ENCODE peak calls at places on chromosomes 12 and 14, in five cellular contexts. T is H1, S is HCT116, G is GM12878, O is SK-N-SH. K is an unnamed sample.

GRCh38 chr14:76131071-76131985 is 20.4 kb upstream of the GPATCH2L start:
- DNase-seq in T (no peak), S (no peak), G (no peak), O (no peak), K (no peak)

GRCh38 chr12:124745891-124746570 is 117.6 kb downstream of the SCARB1 start:
- DNase-seq in T (peak), S (peak), G (no peak), O (peak), K (peak)

GRCh38 chr12:75438052-75438754 is 42.4 kb upstream of the GLIPR1 start:
- DNase-seq in T (no peak), S (no peak), G (no peak), O (no peak), K (no peak)

GRCh38 chr12:123761841-123762714 is at the start of gene DNAH10:
- DNase-seq in T (peak), S (no peak), G (peak), O (no peak), K (no peak)

GRCh38 chr14:46058964-46059580 is 592.5 kb downstream of the RPL10L start:
- DNase-seq in T (no peak), S (no peak), G (peak), O (no peak), K (no peak)

GRCh38 chr12:49647280-49647679 is 23.9 kb downstream of the PRPF40B start:
- DNase-seq in T (no peak), S (no peak), G (no peak), O (no peak), K (no peak)

GRCh38 chr12:32399045-32399372 is 349 bp upstream of the FGD4 start:
- DNase-seq in T (no peak), S (no peak), G (no peak), O (no peak), K (no peak)

GRCh38 chr12:105451211-105451610 is 120.7 kb downstream of the C12orf75 start:
- DNase-seq in T (no peak), S (no peak), G (no peak), O (no peak), K (no peak)

GRCh38 chr12:101207086-101207780 is 2.8 kb downstream of the SLC5A8 start:
- DNase-seq in T (no peak), S (no peak), G (no peak), O (no peak), K (no peak)

GRCh38 chr12:26156996-26157395 is 32.2 kb upstream of the BHLHE41 start:
- DNase-seq in T (no peak), S (no peak), G (no peak), O (no peak), K (no peak)

GRCh38 chr12:76471579-76471978 is 88.0 kb downstream of the OSBPL8 start:
- DNase-seq in T (no peak), S (no peak), G (no peak), O (no peak), K (no peak)

GRCh38 chr12:19945559-19946485 is 422.5 kb upstream of the PDE3A start:
- DNase-seq in T (no peak), S (no peak), G (no peak), O (peak), K (no peak)

GRCh38 chr12:76020731-76021672 is 10.6 kb downstream of the PHLDA1 start:
- DNase-seq in T (no peak), S (peak), G (peak), O (no peak), K (no peak)

GRCh38 chr12:19239616-19240234 is 110.2 kb downstream of the PLEKHA5 start:
- DNase-seq in T (no peak), S (no peak), G (no peak), O (no peak), K (no peak)

GRCh38 chr14:104393199-104393897 is 186.2 kb upstream of the C14orf180 start:
- DNase-seq in T (no peak), S (no peak), G (no peak), O (peak), K (no peak)

GRCh38 chr14:55122441-55122986 is 6.5 kb upstream of the LGALS3 start:
- DNase-seq in T (no peak), S (no peak), G (no peak), O (peak), K (peak)

GRCh38 chr12:31728289-31728916 is 418 bp downstream of the AMN1 start:
- DNase-seq in T (peak), S (no peak), G (no peak), O (peak), K (no peak)

GRCh38 chr14:99774204-99774497 is 19.1 kb upstream of the EML1 start:
- DNase-seq in T (no peak), S (no peak), G (no peak), O (no peak), K (no peak)

GRCh38 chr12:56151672-56152131 is 685 bp upstream of the MYL6B start:
- DNase-seq in T (peak), S (peak), G (no peak), O (peak), K (peak)

GRCh38 chr14:105091335-105092123 is 26.3 kb upstream of the GPR132 start:
- DNase-seq in T (no peak), S (peak), G (no peak), O (no peak), K (peak)

GRCh38 chr14:76089575-76089974 is 62.1 kb upstream of the GPATCH2L start:
- DNase-seq in T (no peak), S (no peak), G (no peak), O (no peak), K (no peak)

GRCh38 chr12:12870454-12870853 is 20.9 kb upstream of the GPRC5A start:
- DNase-seq in T (no peak), S (peak), G (no peak), O (no peak), K (no peak)

GRCh38 chr14:33842299-33842698 is 108.6 kb downstream of the EGLN3 start:
- DNase-seq in T (no peak), S (no peak), G (no peak), O (no peak), K (no peak)

GRCh38 chr12:67790660-67791059 is 142.1 kb downstream of the DYRK2 start:
- DNase-seq in T (no peak), S (no peak), G (no peak), O (no peak), K (no peak)

GRCh38 chr12:73106296-73106695 is 834.1 kb downstream of the TRHDE start:
- DNase-seq in T (no peak), S (no peak), G (no peak), O (no peak), K (peak)

GRCh38 chr12:63915105-63915830 is 70.8 kb downstream of the SRGAP1 start:
- DNase-seq in T (no peak), S (peak), G (no peak), O (no peak), K (no peak)

GRCh38 chr14:104443391-104444158 is 136.0 kb upstream of the C14orf180 start:
- DNase-seq in T (peak), S (no peak), G (no peak), O (peak), K (no peak)

GRCh38 chr14:78863143-78863542 is 693.0 kb downstream of the NRXN3 start:
- DNase-seq in T (peak), S (no peak), G (no peak), O (no peak), K (peak)

GRCh38 chr14:102849522-102850379 is 72.5 kb downstream of the TRAF3 start:
- DNase-seq in T (no peak), S (no peak), G (no peak), O (peak), K (no peak)

GRCh38 chr12:98456583-98457573 is 58.5 kb upstream of the TMPO start:
- DNase-seq in T (peak), S (no peak), G (no peak), O (peak), K (peak)

GRCh38 chr14:104930526-104931322 is 6.0 kb downstream of the PLD4 start:
- DNase-seq in T (no peak), S (no peak), G (no peak), O (no peak), K (no peak)

GRCh38 chr12:54378791-54379400 is 5.6 kb downstream of the ZNF385A start:
- DNase-seq in T (peak), S (no peak), G (no peak), O (peak), K (peak)

GRCh38 chr12:122356192-122356635 is 66.3 kb downstream of the CLIP1 start:
- DNase-seq in T (peak), S (peak), G (peak), O (peak), K (peak)
- TF ChIP-seq JUND in T (no peak), S (no peak), G (no peak), O (no peak), K (no peak)

DNA sequence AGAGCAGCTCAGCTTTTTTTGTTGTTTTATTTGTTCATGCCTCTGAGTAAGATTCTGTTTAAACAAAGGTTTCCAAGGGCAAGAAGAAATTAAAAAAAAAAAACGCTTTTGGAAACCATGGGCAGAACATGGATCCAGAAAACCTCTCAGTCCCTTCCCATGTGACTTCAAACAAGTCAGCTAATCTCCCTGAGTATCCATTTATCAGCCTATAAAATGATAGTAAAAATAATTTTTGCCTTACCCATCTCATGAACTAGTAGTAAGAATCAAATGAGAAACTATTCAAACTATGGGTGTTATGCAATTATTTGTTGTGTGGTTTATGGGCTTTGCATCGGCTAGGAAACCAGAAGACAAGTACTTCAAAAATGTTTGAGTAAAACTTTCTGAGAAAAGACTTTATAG is 27.6 kb downstream of the KITLG start:
- DNase-seq in T (no peak), S (no peak), G (no peak), O (no peak), K (no peak)
- TF ChIP-seq JUND in T (no peak), S (no peak), G (no peak), O (no peak), K (peak)

DNA sequence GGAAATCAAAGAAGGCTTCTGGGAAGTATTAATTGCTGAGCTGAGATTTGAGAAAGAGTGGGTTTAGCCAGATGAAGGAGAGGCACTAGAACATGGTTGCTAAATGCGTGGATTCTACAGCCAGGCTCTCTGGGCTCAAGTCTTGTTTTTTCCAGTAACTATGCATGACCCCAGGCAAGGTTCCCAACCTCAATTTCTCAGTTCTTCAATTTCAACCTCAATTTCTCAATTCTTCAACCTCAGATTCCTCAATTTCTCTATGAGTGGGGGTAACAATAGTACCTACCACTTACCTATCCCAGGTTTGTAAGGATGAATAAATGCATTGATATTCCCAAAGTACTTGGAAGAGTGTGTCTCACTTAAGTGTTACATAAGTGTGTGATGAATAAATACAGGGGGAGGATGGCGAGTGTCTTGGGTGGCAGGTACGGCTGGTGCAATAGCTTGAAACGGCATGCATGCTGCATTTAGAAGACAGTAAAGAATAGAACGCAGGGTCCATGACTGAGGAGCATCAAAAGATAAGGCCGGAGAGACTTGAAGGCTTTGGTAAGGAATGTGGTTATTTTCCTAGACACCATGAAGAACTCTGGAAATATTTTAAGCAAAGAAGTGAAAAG is 149.1 kb upstream of the ATP2B1 start:
- DNase-seq in T (no peak), S (no peak), G (no peak), O (no peak), K (no peak)
- TF ChIP-seq JUND in T (no peak), S (no peak), G (no peak), O (no peak), K (no peak)

GRCh38 chr12:1591543-1591942 is 2.8 kb downstream of the FBXL14 start:
- DNase-seq in T (no peak), S (no peak), G (no peak), O (peak), K (no peak)

GRCh38 chr12:1590083-1590979 is 4.0 kb downstream of the FBXL14 start:
- DNase-seq in T (peak), S (no peak), G (no peak), O (no peak), K (no peak)

GRCh38 chr12:1592444-1593231 is 1.7 kb downstream of the FBXL14 start:
- DNase-seq in T (peak), S (no peak), G (no peak), O (peak), K (no peak)

GRCh38 chr12:1593232-1594044 is 943 bp downstream of the FBXL14 start:
- DNase-seq in T (peak), S (no peak), G (no peak), O (peak), K (peak)

GRCh38 chr12:1591029-1591428 is 3.4 kb downstream of the FBXL14 start:
- DNase-seq in T (no peak), S (no peak), G (no peak), O (no peak), K (peak)
- TF ChIP-seq JUND in T (no peak), S (no peak), G (no peak), O (no peak), K (no peak)